ENCODE peak calls at places on chromosomes 3 and 15, in six cellular contexts. W, R, Y, C, I and M are unnamed samples.

GRCh38 chr3:16013563-16013962 is 160.9 kb upstream of the GALNT15 start:
- DNase-seq in W (no peak), R (no peak), Y (no peak), C (no peak), I (no peak), M (no peak)

GRCh38 chr15:29913528-29914135 is 91.4 kb upstream of the TJP1 start:
- DNase-seq in W (no peak), R (no peak), Y (no peak), C (no peak), I (no peak), M (no peak)

GRCh38 chr15:58761010-58761388 is 10.1 kb upstream of the MINDY2 start:
- DNase-seq in W (no peak), R (no peak), Y (no peak), C (no peak), I (no peak), M (no peak)

GRCh38 chr3:81666502-81667121 is 94.8 kb downstream of the GBE1 start:
- DNase-seq in W (no peak), R (no peak), Y (no peak), C (no peak), I (no peak), M (no peak)

GRCh38 chr15:98900382-98900781 is 107.2 kb downstream of the PGPEP1L start:
- DNase-seq in W (no peak), R (no peak), Y (no peak), C (no peak), I (no peak), M (no peak)

GRCh38 chr3:47432673-47433072 is 43.1 kb downstream of the SCAP start:
- DNase-seq in W (no peak), R (no peak), Y (no peak), C (no peak), I (no peak), M (no peak)

GRCh38 chr15:49625460-49626036 is 4.7 kb downstream of the DTWD1 start:
- DNase-seq in W (no peak), R (no peak), Y (no peak), C (no peak), I (no peak), M (no peak)

GRCh38 chr3:126514161-126514560 is 3.4 kb downstream of the UROC1 start:
- DNase-seq in W (no peak), R (no peak), Y (no peak), C (no peak), I (no peak), M (no peak)

GRCh38 chr15:20340331-20340811 is 201.2 kb downstream of the GOLGA6L6 start:
- DNase-seq in W (peak; percentile 82), R (no peak), Y (peak; percentile 40), C (peak; percentile 85), I (no peak), M (no peak)

GRCh38 chr3:7728566-7729519 is 772.8 kb upstream of the LMCD1 start:
- DNase-seq in W (no peak), R (no peak), Y (no peak), C (no peak), I (no peak), M (no peak)

GRCh38 chr15:97525809-97526208 is 434.7 kb upstream of the ARRDC4 start:
- DNase-seq in W (no peak), R (no peak), Y (no peak), C (no peak), I (peak; percentile 14), M (no peak)

GRCh38 chr3:148737104-148737525 is 39.4 kb downstream of the AGTR1 start:
- DNase-seq in W (no peak), R (no peak), Y (no peak), C (no peak), I (no peak), M (no peak)

GRCh38 chr15:57861039-57861638 is 154.6 kb downstream of the POLR2M start:
- DNase-seq in W (no peak), R (no peak), Y (peak; percentile 46), C (no peak), I (no peak), M (peak; percentile 3)

GRCh38 chr3:82643948-82644347 is 882.5 kb upstream of the GBE1 start:
- DNase-seq in W (no peak), R (no peak), Y (no peak), C (no peak), I (no peak), M (no peak)

GRCh38 chr15:81388431-81388760 is 14.4 kb upstream of the TMC3 start:
- DNase-seq in W (no peak), R (no peak), Y (no peak), C (no peak), I (no peak), M (no peak)

GRCh38 chr15:92035961-92036360 is 182.5 kb downstream of the SLCO3A1 start:
- DNase-seq in W (no peak), R (no peak), Y (no peak), C (no peak), I (no peak), M (no peak)

GRCh38 chr3:83946554-83946953 is 1012.2 kb upstream of the CADM2 start:
- DNase-seq in W (no peak), R (no peak), Y (no peak), C (no peak), I (no peak), M (no peak)

GRCh38 chr3:43870110-43870509 is 179.4 kb downstream of the ABHD5 start:
- DNase-seq in W (no peak), R (no peak), Y (no peak), C (no peak), I (no peak), M (peak; percentile 61)

GRCh38 chr3:73255609-73256029 is 194.2 kb downstream of the EBLN2 start:
- DNase-seq in W (peak; percentile 26), R (no peak), Y (no peak), C (no peak), I (peak; percentile 86), M (no peak)

GRCh38 chr3:139108253-139108969 is 63.7 kb upstream of the PRR23C start:
- DNase-seq in W (no peak), R (no peak), Y (no peak), C (no peak), I (no peak), M (no peak)

GRCh38 chr3:145719118-145719517 is 441.9 kb downstream of the PLOD2 start:
- DNase-seq in W (no peak), R (no peak), Y (no peak), C (no peak), I (no peak), M (no peak)

GRCh38 chr15:29556385-29556784 is 265.9 kb downstream of the TJP1 start:
- DNase-seq in W (no peak), R (no peak), Y (no peak), C (no peak), I (no peak), M (no peak)

GRCh38 chr3:171704002-171704401 is 106.3 kb downstream of the PLD1 start:
- DNase-seq in W (no peak), R (no peak), Y (no peak), C (no peak), I (no peak), M (peak; percentile 30)

GRCh38 chr3:58973796-58974195 is 76.0 kb downstream of the CFAP20DC start:
- DNase-seq in W (no peak), R (no peak), Y (no peak), C (no peak), I (no peak), M (no peak)

GRCh38 chr3:13285007-13285567 is 135.0 kb downstream of the NUP210 start:
- DNase-seq in W (no peak), R (no peak), Y (no peak), C (no peak), I (no peak), M (no peak)

GRCh38 chr15:60083318-60083717 is 79.2 kb downstream of the FOXB1 start:
- DNase-seq in W (no peak), R (no peak), Y (no peak), C (no peak), I (no peak), M (no peak)

GRCh38 chr15:37973856-37974255 is 39.4 kb downstream of the TMCO5A start:
- DNase-seq in W (no peak), R (no peak), Y (no peak), C (no peak), I (no peak), M (no peak)

GRCh38 chr3:155651489-155652223 is 93.2 kb downstream of the PLCH1 start:
- DNase-seq in W (no peak), R (no peak), Y (no peak), C (no peak), I (no peak), M (no peak)

GRCh38 chr3:115233021-115233420 is 85.9 kb upstream of the ZBTB20 start:
- DNase-seq in W (no peak), R (no peak), Y (no peak), C (no peak), I (no peak), M (no peak)

GRCh38 chr15:69762373-69763148 is 309.9 kb downstream of the RPLP1 start:
- DNase-seq in W (no peak), R (no peak), Y (no peak), C (no peak), I (no peak), M (peak; percentile 9)

GRCh38 chr15:92809880-92810361 is 90.2 kb upstream of the CHD2 start:
- DNase-seq in W (peak; percentile 39), R (no peak), Y (no peak), C (no peak), I (no peak), M (peak; percentile 46)

GRCh38 chr3:186732169-186732766 is 15.1 kb downstream of the KNG1 start:
- DNase-seq in W (no peak), R (no peak), Y (no peak), C (no peak), I (no peak), M (no peak)